ENCODE peak calls at places on chromosomes 2 and 18, in nine cellular contexts. One of them, this sample, is unnamed.

GRCh38 chr2:238666543-238666942 is 181.3 kb upstream of the TWIST2 start:
- DNase-seq in brain microvascular endothelial cell: no peak
- DNase-seq in spleen: no peak
- DNase-seq in fibroblast of the aortic adventitia: no peak
- DNase-seq in prostate gland: no peak
- DNase-seq in skeletal muscle cell: no peak
- DNase-seq in K562: no peak
- DNase-seq in choroid plexus epithelial cell: no peak
- DNase-seq in small intestine: no peak
- DNase-seq in this sample: no peak

GRCh38 chr2:216372761-216373291 is 543 bp upstream of the MARCHF4 start:
- DNase-seq in skeletal muscle cell: peak; percentile 43
- DNase-seq in choroid plexus epithelial cell: peak; percentile 83
- DNase-seq in fibroblast of the aortic adventitia: peak; percentile 91
- DNase-seq in small intestine: no peak
- DNase-seq in brain microvascular endothelial cell: peak; percentile 74
- DNase-seq in prostate gland: no peak
- DNase-seq in K562: no peak
- DNase-seq in spleen: no peak
- DNase-seq in this sample: no peak

GRCh38 chr2:42859801-42860200 is 67.4 kb upstream of the HAAO start:
- DNase-seq in brain microvascular endothelial cell: peak; percentile 11
- DNase-seq in small intestine: no peak
- DNase-seq in skeletal muscle cell: no peak
- DNase-seq in prostate gland: no peak
- DNase-seq in choroid plexus epithelial cell: peak; percentile 22
- DNase-seq in spleen: no peak
- DNase-seq in K562: no peak
- DNase-seq in fibroblast of the aortic adventitia: peak; percentile 80
- DNase-seq in this sample: no peak

GRCh38 chr2:183752571-183752970 is 628.3 kb downstream of the NUP35 start:
- DNase-seq in skeletal muscle cell: no peak
- DNase-seq in spleen: no peak
- DNase-seq in fibroblast of the aortic adventitia: no peak
- DNase-seq in small intestine: no peak
- DNase-seq in prostate gland: no peak
- DNase-seq in choroid plexus epithelial cell: no peak
- DNase-seq in K562: no peak
- DNase-seq in brain microvascular endothelial cell: no peak
- DNase-seq in this sample: no peak

GRCh38 chr2:231673348-231673770 is 35.0 kb upstream of the PTMA start:
- DNase-seq in skeletal muscle cell: no peak
- DNase-seq in fibroblast of the aortic adventitia: no peak
- DNase-seq in choroid plexus epithelial cell: peak; percentile 73
- DNase-seq in K562: peak; percentile 58
- DNase-seq in small intestine: no peak
- DNase-seq in prostate gland: no peak
- DNase-seq in spleen: no peak
- DNase-seq in brain microvascular endothelial cell: no peak
- DNase-seq in this sample: no peak

GRCh38 chr2:241994086-241994485 is 124.6 kb downstream of the RTP5 start:
- DNase-seq in spleen: peak; percentile 47
- DNase-seq in brain microvascular endothelial cell: no peak
- DNase-seq in K562: no peak
- DNase-seq in skeletal muscle cell: no peak
- DNase-seq in choroid plexus epithelial cell: no peak
- DNase-seq in prostate gland: no peak
- DNase-seq in small intestine: no peak
- DNase-seq in fibroblast of the aortic adventitia: no peak
- DNase-seq in this sample: peak; percentile 6

GRCh38 chr2:172834881-172835280 is 99.2 kb downstream of the RAPGEF4 start:
- DNase-seq in choroid plexus epithelial cell: no peak
- DNase-seq in spleen: no peak
- DNase-seq in skeletal muscle cell: no peak
- DNase-seq in brain microvascular endothelial cell: no peak
- DNase-seq in prostate gland: no peak
- DNase-seq in K562: no peak
- DNase-seq in small intestine: no peak
- DNase-seq in fibroblast of the aortic adventitia: no peak
- DNase-seq in this sample: no peak

GRCh38 chr2:160269365-160269764 is 69.3 kb upstream of the ITGB6 start:
- DNase-seq in brain microvascular endothelial cell: no peak
- DNase-seq in small intestine: no peak
- DNase-seq in skeletal muscle cell: no peak
- DNase-seq in K562: no peak
- DNase-seq in prostate gland: no peak
- DNase-seq in choroid plexus epithelial cell: no peak
- DNase-seq in fibroblast of the aortic adventitia: peak; percentile 34
- DNase-seq in spleen: no peak
- DNase-seq in this sample: no peak

GRCh38 chr2:12597555-12597954 is 119.2 kb upstream of the TRIB2 start:
- DNase-seq in small intestine: no peak
- DNase-seq in spleen: no peak
- DNase-seq in choroid plexus epithelial cell: no peak
- DNase-seq in fibroblast of the aortic adventitia: no peak
- DNase-seq in brain microvascular endothelial cell: no peak
- DNase-seq in K562: no peak
- DNase-seq in skeletal muscle cell: no peak
- DNase-seq in prostate gland: no peak
- DNase-seq in this sample: no peak

GRCh38 chr2:201406077-201406662 is 45.1 kb downstream of the TRAK2 start:
- DNase-seq in brain microvascular endothelial cell: no peak
- DNase-seq in spleen: no peak
- DNase-seq in choroid plexus epithelial cell: peak; percentile 89
- DNase-seq in prostate gland: peak; percentile 59
- DNase-seq in skeletal muscle cell: peak; percentile 71
- DNase-seq in K562: peak; percentile 9
- DNase-seq in small intestine: peak; percentile 73
- DNase-seq in fibroblast of the aortic adventitia: peak; percentile 94
- DNase-seq in this sample: peak; percentile 34

GRCh38 chr2:156896294-156896693 is 361.2 kb upstream of the GALNT5 start:
- DNase-seq in brain microvascular endothelial cell: no peak
- DNase-seq in skeletal muscle cell: no peak
- DNase-seq in K562: no peak
- DNase-seq in small intestine: no peak
- DNase-seq in prostate gland: no peak
- DNase-seq in choroid plexus epithelial cell: peak; percentile 57
- DNase-seq in spleen: no peak
- DNase-seq in fibroblast of the aortic adventitia: no peak
- DNase-seq in this sample: no peak

GRCh38 chr2:176680916-176681315 is 411.7 kb downstream of the MTX2 start:
- DNase-seq in skeletal muscle cell: peak; percentile 30
- DNase-seq in fibroblast of the aortic adventitia: peak; percentile 51
- DNase-seq in choroid plexus epithelial cell: peak; percentile 10
- DNase-seq in small intestine: no peak
- DNase-seq in brain microvascular endothelial cell: no peak
- DNase-seq in K562: no peak
- DNase-seq in prostate gland: no peak
- DNase-seq in spleen: no peak
- DNase-seq in this sample: no peak

GRCh38 chr2:157052685-157053224 is 204.8 kb upstream of the GALNT5 start:
- DNase-seq in skeletal muscle cell: peak; percentile 58
- DNase-seq in K562: no peak
- DNase-seq in brain microvascular endothelial cell: peak; percentile 85
- DNase-seq in small intestine: peak; percentile 24
- DNase-seq in fibroblast of the aortic adventitia: peak; percentile 89
- DNase-seq in prostate gland: no peak
- DNase-seq in spleen: no peak
- DNase-seq in choroid plexus epithelial cell: peak; percentile 92
- DNase-seq in this sample: peak; percentile 11

GRCh38 chr2:140804682-140805235 is 1326.1 kb downstream of the LRP1B start:
- DNase-seq in K562: no peak
- DNase-seq in spleen: no peak
- DNase-seq in prostate gland: no peak
- DNase-seq in small intestine: no peak
- DNase-seq in brain microvascular endothelial cell: no peak
- DNase-seq in skeletal muscle cell: no peak
- DNase-seq in fibroblast of the aortic adventitia: no peak
- DNase-seq in choroid plexus epithelial cell: no peak
- DNase-seq in this sample: no peak

GRCh38 chr2:239027431-239028252 is 179.8 kb downstream of the TWIST2 start:
- DNase-seq in skeletal muscle cell: no peak
- DNase-seq in choroid plexus epithelial cell: no peak
- DNase-seq in spleen: peak; percentile 64
- DNase-seq in small intestine: no peak
- DNase-seq in fibroblast of the aortic adventitia: no peak
- DNase-seq in prostate gland: no peak
- DNase-seq in K562: no peak
- DNase-seq in brain microvascular endothelial cell: no peak
- DNase-seq in this sample: no peak

GRCh38 chr2:133599211-133599610 is 30.9 kb upstream of the NCKAP5 start:
- DNase-seq in spleen: no peak
- DNase-seq in K562: no peak
- DNase-seq in small intestine: no peak
- DNase-seq in choroid plexus epithelial cell: no peak
- DNase-seq in fibroblast of the aortic adventitia: no peak
- DNase-seq in brain microvascular endothelial cell: no peak
- DNase-seq in prostate gland: no peak
- DNase-seq in skeletal muscle cell: no peak
- DNase-seq in this sample: no peak

GRCh38 chr2:212595036-212595654 is 56.5 kb upstream of the ERBB4 start:
- DNase-seq in K562: no peak
- DNase-seq in brain microvascular endothelial cell: no peak
- DNase-seq in skeletal muscle cell: no peak
- DNase-seq in small intestine: no peak
- DNase-seq in spleen: no peak
- DNase-seq in fibroblast of the aortic adventitia: peak; percentile 26
- DNase-seq in prostate gland: no peak
- DNase-seq in choroid plexus epithelial cell: peak; percentile 56
- DNase-seq in this sample: no peak

GRCh38 chr2:109448946-109449788 is 164.6 kb downstream of the SEPTIN10 start:
- DNase-seq in K562: no peak
- DNase-seq in fibroblast of the aortic adventitia: peak; percentile 12
- DNase-seq in prostate gland: peak; percentile 76
- DNase-seq in spleen: peak; percentile 62
- DNase-seq in small intestine: peak; percentile 37
- DNase-seq in choroid plexus epithelial cell: no peak
- DNase-seq in brain microvascular endothelial cell: no peak
- DNase-seq in skeletal muscle cell: no peak
- DNase-seq in this sample: peak; percentile 41

GRCh38 chr2:174342600-174343342 is 8.0 kb downstream of the SP9 start:
- DNase-seq in skeletal muscle cell: no peak
- DNase-seq in small intestine: no peak
- DNase-seq in choroid plexus epithelial cell: no peak
- DNase-seq in spleen: peak; percentile 78
- DNase-seq in fibroblast of the aortic adventitia: no peak
- DNase-seq in brain microvascular endothelial cell: no peak
- DNase-seq in prostate gland: no peak
- DNase-seq in K562: no peak
- DNase-seq in this sample: no peak

GRCh38 chr2:55102056-55102812 is 52.0 kb upstream of the RTN4 start:
- DNase-seq in small intestine: no peak
- DNase-seq in spleen: no peak
- DNase-seq in fibroblast of the aortic adventitia: peak; percentile 94
- DNase-seq in brain microvascular endothelial cell: peak; percentile 58
- DNase-seq in prostate gland: no peak
- DNase-seq in skeletal muscle cell: peak; percentile 67
- DNase-seq in K562: no peak
- DNase-seq in choroid plexus epithelial cell: peak; percentile 94
- DNase-seq in this sample: no peak
- H3K4me3 ChIP-seq in small intestine: no peak overlapping the region
- H3K4me3 ChIP-seq in spleen: no peak overlapping the region
- H3K4me3 ChIP-seq in fibroblast of the aortic adventitia: no peak overlapping the region
- H3K4me3 ChIP-seq in brain microvascular endothelial cell: no peak overlapping the region
- H3K4me3 ChIP-seq in prostate gland: no peak overlapping the region
- H3K4me3 ChIP-seq in skeletal muscle cell: no peak overlapping the region
- H3K4me3 ChIP-seq in K562: no peak overlapping the region
- H3K4me3 ChIP-seq in choroid plexus epithelial cell: no peak overlapping the region
- H3K4me3 ChIP-seq in this sample: no peak overlapping the region

GRCh38 chr2:27218614-27219013 is 1.4 kb downstream of the CAD start:
- DNase-seq in spleen: no peak
- DNase-seq in fibroblast of the aortic adventitia: no peak
- DNase-seq in skeletal muscle cell: no peak
- DNase-seq in choroid plexus epithelial cell: no peak
- DNase-seq in small intestine: no peak
- DNase-seq in brain microvascular endothelial cell: no peak
- DNase-seq in prostate gland: no peak
- DNase-seq in K562: no peak
- DNase-seq in this sample: no peak
- H3K4me3 ChIP-seq in spleen: no peak overlapping the region
- H3K4me3 ChIP-seq in fibroblast of the aortic adventitia: peak overlapping the region; percentile 86
- H3K4me3 ChIP-seq in skeletal muscle cell: no peak overlapping the region
- H3K4me3 ChIP-seq in choroid plexus epithelial cell: no peak overlapping the region
- H3K4me3 ChIP-seq in small intestine: no peak overlapping the region
- H3K4me3 ChIP-seq in brain microvascular endothelial cell: peak overlapping the region; percentile 90
- H3K4me3 ChIP-seq in prostate gland: no peak overlapping the region
- H3K4me3 ChIP-seq in K562: peak overlapping the region; percentile 65
- H3K4me3 ChIP-seq in this sample: no peak overlapping the region

DNA sequence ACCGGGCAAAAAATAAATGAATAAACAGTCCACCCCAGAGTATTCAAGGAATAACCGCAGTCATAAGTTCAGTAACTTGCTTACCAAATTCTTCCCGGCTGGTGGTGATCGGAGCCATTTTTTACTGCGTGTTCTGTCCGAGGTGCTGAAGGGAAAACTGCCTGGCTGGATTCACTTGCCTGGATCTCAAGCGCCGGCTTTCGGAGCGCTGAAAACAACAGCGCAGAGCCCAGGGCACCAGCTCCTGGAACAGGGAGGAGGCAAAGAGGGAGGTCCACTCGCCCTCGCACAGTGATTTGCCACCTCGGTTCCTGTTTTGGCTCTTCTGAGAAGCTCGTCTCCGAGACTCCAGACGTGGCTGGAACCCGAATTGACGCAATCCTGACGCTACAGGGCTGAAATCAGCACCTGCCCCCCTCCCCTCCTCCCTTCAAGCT is at the start of gene SYT4:
- DNase-seq in skeletal muscle cell: peak; percentile 22
- DNase-seq in fibroblast of the aortic adventitia: peak; percentile 53
- DNase-seq in small intestine: no peak
- DNase-seq in spleen: peak; percentile 57
- DNase-seq in K562: no peak
- DNase-seq in choroid plexus epithelial cell: peak; percentile 78
- DNase-seq in prostate gland: peak; percentile 40
- DNase-seq in brain microvascular endothelial cell: peak; percentile 74
- DNase-seq in this sample: peak; percentile 36
- H3K4me3 ChIP-seq in skeletal muscle cell: no peak within 1 kb of the TSS
- H3K4me3 ChIP-seq in fibroblast of the aortic adventitia: no peak within 1 kb of the TSS
- H3K4me3 ChIP-seq in small intestine: no peak within 1 kb of the TSS
- H3K4me3 ChIP-seq in spleen: no peak within 1 kb of the TSS
- H3K4me3 ChIP-seq in K562: no peak within 1 kb of the TSS
- H3K4me3 ChIP-seq in choroid plexus epithelial cell: no peak within 1 kb of the TSS
- H3K4me3 ChIP-seq in prostate gland: no peak within 1 kb of the TSS
- H3K4me3 ChIP-seq in brain microvascular endothelial cell: no peak within 1 kb of the TSS
- H3K4me3 ChIP-seq in this sample: no peak within 1 kb of the TSS

DNA sequence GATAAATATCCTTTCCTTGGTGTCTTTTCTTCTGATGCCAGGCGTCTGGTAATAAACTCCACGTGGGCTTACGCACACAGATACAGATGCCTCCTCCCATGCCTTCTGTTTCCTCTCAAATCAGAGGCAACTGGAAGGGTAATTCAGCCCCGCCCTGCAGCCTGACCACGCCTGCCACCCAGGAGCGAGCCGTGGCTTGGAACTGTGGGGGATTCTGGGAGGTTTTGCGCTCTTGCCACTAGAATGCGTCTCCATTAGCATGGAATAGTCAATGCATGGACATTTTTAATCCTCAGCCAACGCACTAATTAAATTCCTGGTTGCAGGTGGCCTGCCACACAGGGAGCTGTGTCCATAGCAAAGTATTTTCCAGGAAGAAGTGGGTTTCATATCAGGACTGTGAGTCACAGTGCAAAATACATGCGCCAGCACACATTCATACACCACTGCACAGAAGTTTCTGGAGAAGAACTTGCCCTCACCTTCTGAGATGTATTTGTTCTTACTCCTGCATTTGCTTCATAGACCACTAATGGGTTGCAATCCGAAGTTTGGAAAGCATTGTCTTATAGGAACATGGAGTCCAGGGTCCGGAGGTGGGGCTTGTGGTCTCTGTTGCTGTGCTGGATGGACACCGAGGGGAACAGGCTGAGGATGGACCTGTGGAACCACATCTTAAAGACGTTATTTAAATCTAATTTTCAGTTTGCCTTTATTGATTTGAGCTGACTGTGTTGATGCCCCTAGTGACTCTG is 151.4 kb downstream of the LDLRAD4 start:
- DNase-seq in spleen: no peak
- DNase-seq in skeletal muscle cell: no peak
- DNase-seq in small intestine: peak; percentile 90
- DNase-seq in prostate gland: peak; percentile 68
- DNase-seq in brain microvascular endothelial cell: peak; percentile 17
- DNase-seq in choroid plexus epithelial cell: peak; percentile 20
- DNase-seq in K562: no peak
- DNase-seq in fibroblast of the aortic adventitia: no peak
- DNase-seq in this sample: no peak
- H3K4me3 ChIP-seq in spleen: no peak overlapping the region
- H3K4me3 ChIP-seq in skeletal muscle cell: no peak overlapping the region
- H3K4me3 ChIP-seq in small intestine: no peak overlapping the region
- H3K4me3 ChIP-seq in prostate gland: no peak overlapping the region
- H3K4me3 ChIP-seq in brain microvascular endothelial cell: no peak overlapping the region
- H3K4me3 ChIP-seq in choroid plexus epithelial cell: no peak overlapping the region
- H3K4me3 ChIP-seq in K562: no peak overlapping the region
- H3K4me3 ChIP-seq in fibroblast of the aortic adventitia: no peak overlapping the region
- H3K4me3 ChIP-seq in this sample: no peak overlapping the region

This sample was measured in body of pancreas.